ENCODE peak calls at places on chromosomes 6 and 20, in six cellular contexts. One of them, this sample, is unnamed.

GRCh38 chr20:63042448-63043071 is 35.8 kb upstream of the BHLHE23 start:
- DNase-seq in H9: no peak
- DNase-seq in heart left ventricle: peak; percentile 9
- DNase-seq in iPS DF 6.9: no peak
- DNase-seq in ovary: no peak
- DNase-seq in aorta: peak; percentile 15
- DNase-seq in this sample: no peak

GRCh38 chr6:149963212-149963461 is 606 bp upstream of the ULBP1 start:
- DNase-seq in H9: peak; percentile 60
- DNase-seq in heart left ventricle: no peak
- DNase-seq in iPS DF 6.9: no peak
- DNase-seq in ovary: no peak
- DNase-seq in aorta: no peak
- DNase-seq in this sample: no peak

GRCh38 chr20:45098096-45098773 is 2.7 kb downstream of the KCNS1 start:
- DNase-seq in H9: peak; percentile 88
- DNase-seq in heart left ventricle: no peak
- DNase-seq in iPS DF 6.9: peak; percentile 57
- DNase-seq in ovary: no peak
- DNase-seq in aorta: no peak
- DNase-seq in this sample: no peak

GRCh38 chr6:157898169-157898568 is 75.1 kb downstream of the SNX9 start:
- DNase-seq in H9: no peak
- DNase-seq in heart left ventricle: no peak
- DNase-seq in iPS DF 6.9: no peak
- DNase-seq in ovary: no peak
- DNase-seq in aorta: no peak
- DNase-seq in this sample: no peak

GRCh38 chr20:33999025-33999629 is 5.4 kb downstream of the RALY start:
- DNase-seq in H9: no peak
- DNase-seq in heart left ventricle: no peak
- DNase-seq in iPS DF 6.9: no peak
- DNase-seq in ovary: no peak
- DNase-seq in aorta: no peak
- DNase-seq in this sample: no peak

GRCh38 chr20:9300534-9300933 is 213.9 kb upstream of the LAMP5 start:
- DNase-seq in H9: no peak
- DNase-seq in heart left ventricle: no peak
- DNase-seq in iPS DF 6.9: no peak
- DNase-seq in ovary: no peak
- DNase-seq in aorta: no peak
- DNase-seq in this sample: no peak

GRCh38 chr20:23391707-23392310 is 29.5 kb downstream of the NAPB start:
- DNase-seq in H9: no peak
- DNase-seq in heart left ventricle: no peak
- DNase-seq in iPS DF 6.9: no peak
- DNase-seq in ovary: no peak
- DNase-seq in aorta: no peak
- DNase-seq in this sample: no peak

GRCh38 chr6:147738516-147739187 is 230.2 kb downstream of the SAMD5 start:
- DNase-seq in H9: no peak
- DNase-seq in heart left ventricle: no peak
- DNase-seq in iPS DF 6.9: no peak
- DNase-seq in ovary: no peak
- DNase-seq in aorta: no peak
- DNase-seq in this sample: no peak

GRCh38 chr6:88445188-88445958 is 279.2 kb upstream of the CNR1 start:
- DNase-seq in H9: no peak
- DNase-seq in heart left ventricle: no peak
- DNase-seq in iPS DF 6.9: no peak
- DNase-seq in ovary: no peak
- DNase-seq in aorta: no peak
- DNase-seq in this sample: no peak

GRCh38 chr20:33507461-33507860 is 17.6 kb downstream of the CBFA2T2 start:
- DNase-seq in H9: no peak
- DNase-seq in heart left ventricle: no peak
- DNase-seq in iPS DF 6.9: no peak
- DNase-seq in ovary: no peak
- DNase-seq in aorta: no peak
- DNase-seq in this sample: no peak

GRCh38 chr20:14687317-14687716 is 349.9 kb upstream of the FLRT3 start:
- DNase-seq in H9: no peak
- DNase-seq in heart left ventricle: no peak
- DNase-seq in iPS DF 6.9: no peak
- DNase-seq in ovary: no peak
- DNase-seq in aorta: no peak
- DNase-seq in this sample: no peak

GRCh38 chr6:32982702-32983492 is 14.5 kb downstream of the BRD2 start:
- DNase-seq in H9: no peak
- DNase-seq in heart left ventricle: no peak
- DNase-seq in iPS DF 6.9: no peak
- DNase-seq in ovary: no peak
- DNase-seq in aorta: no peak
- DNase-seq in this sample: no peak

GRCh38 chr6:70811788-70812187 is 144.1 kb downstream of the SMAP1 start:
- DNase-seq in H9: no peak
- DNase-seq in heart left ventricle: no peak
- DNase-seq in iPS DF 6.9: no peak
- DNase-seq in ovary: no peak
- DNase-seq in aorta: no peak
- DNase-seq in this sample: no peak

GRCh38 chr6:163965426-163966348 is 551.2 kb downstream of the QKI start:
- DNase-seq in H9: no peak
- DNase-seq in heart left ventricle: no peak
- DNase-seq in iPS DF 6.9: no peak
- DNase-seq in ovary: no peak
- DNase-seq in aorta: no peak
- DNase-seq in this sample: no peak

GRCh38 chr6:134707342-134707982 is 242.4 kb downstream of the ALDH8A1 start:
- DNase-seq in H9: peak; percentile 35
- DNase-seq in heart left ventricle: no peak
- DNase-seq in iPS DF 6.9: no peak
- DNase-seq in ovary: no peak
- DNase-seq in aorta: no peak
- DNase-seq in this sample: no peak

GRCh38 chr6:108762394-108762793 is 85.8 kb upstream of the ARMC2 start:
- DNase-seq in H9: no peak
- DNase-seq in heart left ventricle: no peak
- DNase-seq in iPS DF 6.9: no peak
- DNase-seq in ovary: no peak
- DNase-seq in aorta: no peak
- DNase-seq in this sample: no peak

GRCh38 chr20:35252037-35252461 is 25.6 kb downstream of the MMP24 start:
- DNase-seq in H9: no peak
- DNase-seq in heart left ventricle: no peak
- DNase-seq in iPS DF 6.9: no peak
- DNase-seq in ovary: no peak
- DNase-seq in aorta: no peak
- DNase-seq in this sample: no peak

GRCh38 chr20:49700411-49701185 is 13.1 kb downstream of the B4GALT5 start:
- DNase-seq in H9: no peak
- DNase-seq in heart left ventricle: no peak
- DNase-seq in iPS DF 6.9: no peak
- DNase-seq in ovary: no peak
- DNase-seq in aorta: no peak
- DNase-seq in this sample: no peak

GRCh38 chr6:39425346-39426056 is 103.0 kb upstream of the KCNK16 start:
- DNase-seq in H9: no peak
- DNase-seq in heart left ventricle: no peak
- DNase-seq in iPS DF 6.9: no peak
- DNase-seq in ovary: no peak
- DNase-seq in aorta: no peak
- DNase-seq in this sample: no peak

GRCh38 chr6:2396292-2396691 is 150.9 kb upstream of the GMDS start:
- DNase-seq in H9: no peak
- DNase-seq in heart left ventricle: no peak
- DNase-seq in iPS DF 6.9: no peak
- DNase-seq in ovary: no peak
- DNase-seq in aorta: no peak
- DNase-seq in this sample: no peak

GRCh38 chr6:5644523-5645183 is 362.1 kb downstream of the NRN1 start:
- DNase-seq in H9: no peak
- DNase-seq in heart left ventricle: no peak
- DNase-seq in iPS DF 6.9: no peak
- DNase-seq in ovary: no peak
- DNase-seq in aorta: no peak
- DNase-seq in this sample: no peak

DNA sequence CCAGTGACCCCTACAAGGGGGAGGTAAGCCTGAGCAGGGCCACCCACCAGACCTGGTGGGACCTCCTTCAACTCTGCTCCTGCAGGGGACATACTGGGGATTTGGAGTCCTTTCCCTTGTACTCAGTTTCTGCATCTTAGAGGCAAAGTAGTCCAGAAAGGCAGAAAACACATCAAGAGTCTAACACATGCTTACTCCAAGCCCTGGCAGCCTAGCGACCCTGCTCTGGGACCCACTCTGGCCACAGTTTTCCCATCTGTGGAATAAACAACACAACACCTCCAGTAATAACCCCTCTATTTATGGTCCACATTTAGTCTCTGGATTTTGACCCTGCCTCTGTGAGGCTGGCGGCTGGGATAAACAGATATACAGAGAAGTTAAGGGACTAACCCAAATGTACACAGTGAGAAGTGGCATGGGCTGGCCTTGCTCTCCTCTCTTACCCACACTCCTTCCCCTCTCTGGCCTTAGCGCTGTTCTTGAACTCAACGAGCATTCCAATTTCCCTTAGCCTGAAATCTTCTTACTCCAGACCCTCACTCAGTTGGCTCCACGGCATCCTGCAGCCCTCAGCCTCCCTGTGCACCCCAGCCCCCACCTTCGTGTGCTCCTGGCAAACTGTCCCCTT is 16.1 kb upstream of the TLDC2 start:
- DNase-seq in H9: no peak
- DNase-seq in heart left ventricle: no peak
- DNase-seq in iPS DF 6.9: no peak
- DNase-seq in ovary: no peak
- DNase-seq in aorta: no peak
- DNase-seq in this sample: no peak
- H3K4me1 ChIP-seq in H9: no peaks in the 10 kb centered on the region
- H3K4me1 ChIP-seq in heart left ventricle: peaks cover 70% of the 10 kb centered on the region
- H3K4me1 ChIP-seq in iPS DF 6.9: peaks cover 1% of the 10 kb centered on the region
- H3K4me1 ChIP-seq in ovary: peaks cover 33% of the 10 kb centered on the region
- H3K4me1 ChIP-seq in aorta: no peaks in the 10 kb centered on the region
- H3K4me1 ChIP-seq in this sample: peaks cover 4% of the 10 kb centered on the region

GRCh38 chr20:25038591-25039015 is 19.3 kb downstream of the ACSS1 start:
- DNase-seq in H9: no peak
- DNase-seq in heart left ventricle: no peak
- DNase-seq in iPS DF 6.9: no peak
- DNase-seq in ovary: no peak
- DNase-seq in aorta: no peak
- DNase-seq in this sample: no peak
- H3K4me1 ChIP-seq in H9: peaks cover 2% of the 10 kb centered on the region
- H3K4me1 ChIP-seq in heart left ventricle: peaks cover 95% of the 10 kb centered on the region
- H3K4me1 ChIP-seq in iPS DF 6.9: no peaks in the 10 kb centered on the region
- H3K4me1 ChIP-seq in ovary: peaks cover 30% of the 10 kb centered on the region
- H3K4me1 ChIP-seq in aorta: peaks cover 9% of the 10 kb centered on the region
- H3K4me1 ChIP-seq in this sample: peaks cover 79% of the 10 kb centered on the region

DNA sequence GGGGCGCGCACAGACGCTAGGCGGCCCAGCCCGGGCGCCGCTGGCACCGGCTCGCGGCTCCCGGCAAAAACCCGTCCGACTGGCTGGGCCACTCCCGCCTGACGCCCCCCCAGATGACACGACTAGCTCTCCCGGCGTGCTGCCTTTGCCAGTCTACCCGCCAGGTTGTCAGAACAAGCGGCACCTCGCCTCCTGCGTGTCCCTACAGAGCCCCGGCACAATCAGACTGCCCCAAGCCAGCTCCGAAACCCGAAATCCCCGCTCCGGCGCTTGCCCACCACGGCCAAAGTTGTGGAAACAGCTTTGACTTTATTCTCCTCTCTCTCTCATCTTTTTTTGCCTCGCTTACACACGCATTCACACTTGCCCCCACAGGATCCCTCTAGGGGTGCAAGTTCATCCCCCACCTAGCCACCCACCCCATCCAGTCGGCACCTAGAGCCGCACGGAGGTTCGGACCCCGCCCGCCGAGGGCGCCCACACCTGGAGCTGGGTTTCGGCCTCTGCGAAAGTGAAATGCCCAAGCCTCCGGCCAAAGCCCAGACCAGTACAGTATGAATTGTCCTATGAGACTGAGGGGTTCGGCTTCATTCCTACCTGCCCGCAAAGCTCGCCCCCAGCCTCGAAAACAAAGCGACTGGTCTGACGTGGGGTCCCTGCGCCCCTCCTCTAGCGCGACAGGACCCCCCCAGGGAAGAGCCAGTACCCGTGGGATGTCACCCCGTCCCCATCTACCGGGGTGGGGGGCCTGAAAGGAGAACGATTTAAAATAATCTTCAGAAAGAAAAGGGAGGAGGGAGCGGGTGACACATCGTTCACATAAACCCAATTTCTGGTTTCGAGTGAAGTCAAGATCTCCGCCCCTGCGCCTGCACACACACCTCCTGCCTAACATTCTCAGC is 1.7 kb downstream of the TFAP2A start:
- DNase-seq in H9: peak; percentile 64
- DNase-seq in heart left ventricle: no peak
- DNase-seq in iPS DF 6.9: no peak
- DNase-seq in ovary: peak; percentile 30
- DNase-seq in aorta: no peak
- DNase-seq in this sample: no peak
- H3K4me1 ChIP-seq in H9: peaks cover 3% of the 10 kb centered on the region
- H3K4me1 ChIP-seq in heart left ventricle: peaks cover 42% of the 10 kb centered on the region
- H3K4me1 ChIP-seq in iPS DF 6.9: peaks cover 8% of the 10 kb centered on the region
- H3K4me1 ChIP-seq in ovary: peaks cover 18% of the 10 kb centered on the region
- H3K4me1 ChIP-seq in aorta: no peaks in the 10 kb centered on the region
- H3K4me1 ChIP-seq in this sample: peaks cover 42% of the 10 kb centered on the region

GRCh38 chr6:52515219-52515960 is 61.5 kb downstream of the TRAM2 start:
- DNase-seq in H9: no peak
- DNase-seq in heart left ventricle: no peak
- DNase-seq in iPS DF 6.9: no peak
- DNase-seq in ovary: no peak
- DNase-seq in aorta: no peak
- DNase-seq in this sample: no peak

GRCh38 chr6:52516269-52516668 is 60.6 kb downstream of the TRAM2 start:
- DNase-seq in H9: no peak
- DNase-seq in heart left ventricle: no peak
- DNase-seq in iPS DF 6.9: no peak
- DNase-seq in ovary: no peak
- DNase-seq in aorta: no peak
- DNase-seq in this sample: no peak

GRCh38 chr6:52513896-52514295 is 63.0 kb downstream of the TRAM2 start:
- DNase-seq in H9: no peak
- DNase-seq in heart left ventricle: no peak
- DNase-seq in iPS DF 6.9: no peak
- DNase-seq in ovary: no peak
- DNase-seq in aorta: no peak
- DNase-seq in this sample: no peak

GRCh38 chr6:52513464-52513863 is 63.4 kb downstream of the TRAM2 start:
- DNase-seq in H9: no peak
- DNase-seq in heart left ventricle: no peak
- DNase-seq in iPS DF 6.9: no peak
- DNase-seq in ovary: no peak
- DNase-seq in aorta: no peak
- DNase-seq in this sample: no peak

DNA sequence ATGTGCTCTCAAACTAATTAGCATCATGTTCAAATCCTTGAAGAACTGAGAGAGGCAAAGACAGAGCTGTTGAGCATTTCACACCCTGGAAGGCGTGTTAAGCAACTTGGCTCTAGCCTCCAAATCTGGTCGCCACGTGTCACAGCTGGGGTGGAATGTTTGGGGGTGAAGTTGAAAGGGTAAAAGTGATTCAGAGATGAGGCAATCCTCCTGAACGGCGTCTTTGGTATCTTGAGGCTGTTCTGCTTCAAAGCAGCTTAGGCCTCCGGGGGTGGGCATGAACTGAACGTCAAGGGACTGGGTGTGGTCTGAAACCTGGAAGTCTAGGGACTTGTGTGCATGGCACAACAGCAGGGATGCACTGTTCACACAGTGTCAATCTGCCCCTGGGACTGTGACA is 62.3 kb downstream of the TRAM2 start:
- DNase-seq in H9: no peak
- DNase-seq in heart left ventricle: no peak
- DNase-seq in iPS DF 6.9: no peak
- DNase-seq in ovary: no peak
- DNase-seq in aorta: no peak
- DNase-seq in this sample: peak; percentile 82
- H3K4me1 ChIP-seq in H9: peaks cover 7% of the 10 kb centered on the region
- H3K4me1 ChIP-seq in heart left ventricle: peaks cover 58% of the 10 kb centered on the region
- H3K4me1 ChIP-seq in iPS DF 6.9: peaks cover 5% of the 10 kb centered on the region
- H3K4me1 ChIP-seq in ovary: peaks cover 30% of the 10 kb centered on the region
- H3K4me1 ChIP-seq in aorta: peaks cover 12% of the 10 kb centered on the region
- H3K4me1 ChIP-seq in this sample: peaks cover 98% of the 10 kb centered on the region